ENCODE peak calls at places on chromosomes 4 and X, in seven cellular contexts. One of them, this sample, is unnamed.

GRCh38 chr4:12583286-12583685 is 900.9 kb downstream of the RAB28 start:
- DNase-seq in breast epithelium: no peak
- DNase-seq in A549: no peak
- DNase-seq in mammary epithelial cell: no peak
- DNase-seq in lower lobe of right lung: no peak
- DNase-seq in bronchial epithelial cell: no peak
- DNase-seq in tibial nerve: no peak
- DNase-seq in this sample: peak

GRCh38 chr4:88797725-88798124 is 100.1 kb upstream of the NAP1L5 start:
- DNase-seq in breast epithelium: no peak
- DNase-seq in A549: no peak
- DNase-seq in mammary epithelial cell: no peak
- DNase-seq in lower lobe of right lung: no peak
- DNase-seq in bronchial epithelial cell: no peak
- DNase-seq in tibial nerve: no peak
- DNase-seq in this sample: no peak

GRCh38 chr4:15011166-15011565 is 8.9 kb downstream of the CPEB2 start:
- DNase-seq in breast epithelium: no peak
- DNase-seq in A549: no peak
- DNase-seq in mammary epithelial cell: no peak
- DNase-seq in lower lobe of right lung: no peak
- DNase-seq in bronchial epithelial cell: no peak
- DNase-seq in tibial nerve: no peak
- DNase-seq in this sample: no peak

GRCh38 chr4:40178672-40179071 is 18.2 kb upstream of the RHOH start:
- DNase-seq in breast epithelium: no peak
- DNase-seq in A549: no peak
- DNase-seq in mammary epithelial cell: no peak
- DNase-seq in lower lobe of right lung: no peak
- DNase-seq in bronchial epithelial cell: peak
- DNase-seq in tibial nerve: no peak
- DNase-seq in this sample: peak

GRCh38 chrX:50188859-50189258 is 11.9 kb downstream of the AKAP4 start:
- DNase-seq in breast epithelium: no peak
- DNase-seq in A549: no peak
- DNase-seq in mammary epithelial cell: no peak
- DNase-seq in lower lobe of right lung: no peak
- DNase-seq in bronchial epithelial cell: no peak
- DNase-seq in tibial nerve: no peak
- DNase-seq in this sample: no peak

GRCh38 chr4:55545133-55545532 is 1.6 kb downstream of the CLOCK start:
- DNase-seq in breast epithelium: no peak
- DNase-seq in A549: no peak
- DNase-seq in mammary epithelial cell: peak
- DNase-seq in lower lobe of right lung: no peak
- DNase-seq in bronchial epithelial cell: peak
- DNase-seq in tibial nerve: no peak
- DNase-seq in this sample: peak

GRCh38 chrX:124736553-124737240 is 390.3 kb downstream of the SH2D1A start:
- DNase-seq in breast epithelium: no peak
- DNase-seq in A549: no peak
- DNase-seq in mammary epithelial cell: no peak
- DNase-seq in lower lobe of right lung: no peak
- DNase-seq in bronchial epithelial cell: no peak
- DNase-seq in tibial nerve: no peak
- DNase-seq in this sample: no peak

GRCh38 chrX:109199726-109200125 is 282.2 kb downstream of the GUCY2F start:
- DNase-seq in breast epithelium: no peak
- DNase-seq in A549: no peak
- DNase-seq in mammary epithelial cell: peak
- DNase-seq in lower lobe of right lung: no peak
- DNase-seq in bronchial epithelial cell: peak
- DNase-seq in tibial nerve: no peak
- DNase-seq in this sample: peak

GRCh38 chr4:145635630-145636029 is 16.4 kb downstream of the MMAA start:
- DNase-seq in breast epithelium: no peak
- DNase-seq in A549: no peak
- DNase-seq in mammary epithelial cell: no peak
- DNase-seq in lower lobe of right lung: no peak
- DNase-seq in bronchial epithelial cell: no peak
- DNase-seq in tibial nerve: no peak
- DNase-seq in this sample: no peak

GRCh38 chr4:1222036-1222789 is 26.7 kb downstream of the CTBP1 start:
- DNase-seq in breast epithelium: no peak
- DNase-seq in A549: no peak
- DNase-seq in mammary epithelial cell: no peak
- DNase-seq in lower lobe of right lung: no peak
- DNase-seq in bronchial epithelial cell: no peak
- DNase-seq in tibial nerve: no peak
- DNase-seq in this sample: no peak

GRCh38 chrX:149074429-149074828 is 430.7 kb downstream of the IDS start:
- DNase-seq in breast epithelium: no peak
- DNase-seq in A549: no peak
- DNase-seq in mammary epithelial cell: no peak
- DNase-seq in lower lobe of right lung: no peak
- DNase-seq in bronchial epithelial cell: peak
- DNase-seq in tibial nerve: peak
- DNase-seq in this sample: peak

GRCh38 chrX:70960728-70961127 is 29.8 kb upstream of the SLC7A3 start:
- DNase-seq in breast epithelium: no peak
- DNase-seq in A549: no peak
- DNase-seq in mammary epithelial cell: no peak
- DNase-seq in lower lobe of right lung: no peak
- DNase-seq in bronchial epithelial cell: peak
- DNase-seq in tibial nerve: no peak
- DNase-seq in this sample: peak

GRCh38 chr4:77010841-77011354 is 61.3 kb downstream of the SEPTIN11 start:
- DNase-seq in breast epithelium: no peak
- DNase-seq in A549: no peak
- DNase-seq in mammary epithelial cell: peak
- DNase-seq in lower lobe of right lung: no peak
- DNase-seq in bronchial epithelial cell: peak
- DNase-seq in tibial nerve: no peak
- DNase-seq in this sample: no peak

GRCh38 chr4:184397516-184398163 is 76.7 kb downstream of the IRF2 start:
- DNase-seq in breast epithelium: no peak
- DNase-seq in A549: no peak
- DNase-seq in mammary epithelial cell: no peak
- DNase-seq in lower lobe of right lung: no peak
- DNase-seq in bronchial epithelial cell: no peak
- DNase-seq in tibial nerve: no peak
- DNase-seq in this sample: no peak

GRCh38 chr4:184398741-184399504 is 75.4 kb downstream of the IRF2 start:
- DNase-seq in breast epithelium: no peak
- DNase-seq in A549: no peak
- DNase-seq in mammary epithelial cell: no peak
- DNase-seq in lower lobe of right lung: no peak
- DNase-seq in bronchial epithelial cell: no peak
- DNase-seq in tibial nerve: no peak
- DNase-seq in this sample: no peak

GRCh38 chr4:184400891-184401290 is 73.5 kb downstream of the IRF2 start:
- DNase-seq in breast epithelium: no peak
- DNase-seq in A549: no peak
- DNase-seq in mammary epithelial cell: peak
- DNase-seq in lower lobe of right lung: no peak
- DNase-seq in bronchial epithelial cell: peak
- DNase-seq in tibial nerve: no peak
- DNase-seq in this sample: no peak

GRCh38 chr4:184400375-184400870 is 73.9 kb downstream of the IRF2 start:
- DNase-seq in breast epithelium: no peak
- DNase-seq in A549: no peak
- DNase-seq in mammary epithelial cell: peak
- DNase-seq in lower lobe of right lung: no peak
- DNase-seq in bronchial epithelial cell: peak
- DNase-seq in tibial nerve: peak
- DNase-seq in this sample: peak

DNA sequence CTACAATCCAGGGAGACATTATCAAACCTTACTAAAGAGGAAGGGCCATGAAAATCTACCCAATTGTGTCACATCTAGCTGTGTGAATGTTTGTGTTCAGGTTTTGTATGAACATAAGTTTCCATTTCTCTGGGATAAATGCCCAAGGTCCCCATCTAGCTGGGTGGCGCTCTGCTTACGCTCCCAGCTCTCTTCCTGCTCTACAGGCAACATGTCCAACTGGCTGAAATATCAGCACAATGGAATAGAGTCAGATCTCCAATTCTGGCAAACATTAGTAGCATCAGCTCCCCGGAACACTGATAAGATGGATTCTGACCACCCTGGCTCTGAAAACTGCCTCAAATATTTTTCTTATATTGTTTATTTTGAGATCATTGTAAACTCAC is 74.9 kb downstream of the IRF2 start:
- DNase-seq in breast epithelium: no peak
- DNase-seq in A549: no peak
- DNase-seq in mammary epithelial cell: no peak
- DNase-seq in lower lobe of right lung: no peak
- DNase-seq in bronchial epithelial cell: no peak
- DNase-seq in tibial nerve: no peak
- DNase-seq in this sample: peak
- H3K4me3 ChIP-seq in breast epithelium: no peak
- H3K4me3 ChIP-seq in A549: no peak
- H3K4me3 ChIP-seq in mammary epithelial cell: no peak
- H3K4me3 ChIP-seq in lower lobe of right lung: no peak
- H3K4me3 ChIP-seq in bronchial epithelial cell: no peak
- H3K4me3 ChIP-seq in tibial nerve: no peak
- H3K4me3 ChIP-seq in this sample: no peak

GRCh38 chr4:123127218-123127617 is 204.8 kb upstream of the NUDT6 start:
- DNase-seq in breast epithelium: no peak
- DNase-seq in A549: no peak
- DNase-seq in mammary epithelial cell: peak
- DNase-seq in lower lobe of right lung: no peak
- DNase-seq in bronchial epithelial cell: peak
- DNase-seq in tibial nerve: no peak
- DNase-seq in this sample: peak
- TF ChIP-seq CTCF in breast epithelium: no peak
- TF ChIP-seq CTCF in A549: peak
- TF ChIP-seq CTCF in mammary epithelial cell: peak
- TF ChIP-seq CTCF in lower lobe of right lung: peak
- TF ChIP-seq CTCF in bronchial epithelial cell: no peak
- TF ChIP-seq CTCF in tibial nerve: peak
- TF ChIP-seq CTCF in this sample: peak

GRCh38 chr4:48898733-48899431 is 7.7 kb downstream of the OCIAD2 start:
- DNase-seq in breast epithelium: no peak
- DNase-seq in A549: no peak
- DNase-seq in mammary epithelial cell: no peak
- DNase-seq in lower lobe of right lung: no peak
- DNase-seq in bronchial epithelial cell: peak
- DNase-seq in tibial nerve: no peak
- DNase-seq in this sample: no peak
- H3K4me3 ChIP-seq in breast epithelium: no peak
- H3K4me3 ChIP-seq in A549: no peak
- H3K4me3 ChIP-seq in mammary epithelial cell: no peak
- H3K4me3 ChIP-seq in lower lobe of right lung: no peak
- H3K4me3 ChIP-seq in bronchial epithelial cell: no peak
- H3K4me3 ChIP-seq in tibial nerve: no peak
- H3K4me3 ChIP-seq in this sample: no peak

GRCh38 chr4:124104101-124104500 is 608.4 kb downstream of the ANKRD50 start:
- DNase-seq in breast epithelium: no peak
- DNase-seq in A549: no peak
- DNase-seq in mammary epithelial cell: peak
- DNase-seq in lower lobe of right lung: no peak
- DNase-seq in bronchial epithelial cell: peak
- DNase-seq in tibial nerve: no peak
- DNase-seq in this sample: no peak
- TF ChIP-seq CTCF in breast epithelium: no peak
- TF ChIP-seq CTCF in A549: no peak
- TF ChIP-seq CTCF in mammary epithelial cell: no peak
- TF ChIP-seq CTCF in lower lobe of right lung: no peak
- TF ChIP-seq CTCF in bronchial epithelial cell: no peak
- TF ChIP-seq CTCF in tibial nerve: no peak
- TF ChIP-seq CTCF in this sample: no peak

GRCh38 chr4:159046683-159047082 is 56.2 kb upstream of the RAPGEF2 start:
- DNase-seq in breast epithelium: no peak
- DNase-seq in A549: no peak
- DNase-seq in mammary epithelial cell: no peak
- DNase-seq in lower lobe of right lung: no peak
- DNase-seq in bronchial epithelial cell: no peak
- DNase-seq in tibial nerve: no peak
- DNase-seq in this sample: peak

GRCh38 chr4:159048166-159048886 is 54.6 kb upstream of the RAPGEF2 start:
- DNase-seq in breast epithelium: peak
- DNase-seq in A549: peak
- DNase-seq in mammary epithelial cell: peak
- DNase-seq in lower lobe of right lung: peak
- DNase-seq in bronchial epithelial cell: peak
- DNase-seq in tibial nerve: peak
- DNase-seq in this sample: peak

GRCh38 chr4:159049780-159050375 is 53.0 kb upstream of the RAPGEF2 start:
- DNase-seq in breast epithelium: no peak
- DNase-seq in A549: no peak
- DNase-seq in mammary epithelial cell: no peak
- DNase-seq in lower lobe of right lung: no peak
- DNase-seq in bronchial epithelial cell: no peak
- DNase-seq in tibial nerve: no peak
- DNase-seq in this sample: no peak

GRCh38 chr4:159045321-159045720 is 57.6 kb upstream of the RAPGEF2 start:
- DNase-seq in breast epithelium: no peak
- DNase-seq in A549: no peak
- DNase-seq in mammary epithelial cell: no peak
- DNase-seq in lower lobe of right lung: no peak
- DNase-seq in bronchial epithelial cell: no peak
- DNase-seq in tibial nerve: no peak
- DNase-seq in this sample: no peak

GRCh38 chr4:159047478-159048165 is 55.3 kb upstream of the RAPGEF2 start:
- DNase-seq in breast epithelium: no peak
- DNase-seq in A549: peak
- DNase-seq in mammary epithelial cell: no peak
- DNase-seq in lower lobe of right lung: no peak
- DNase-seq in bronchial epithelial cell: peak
- DNase-seq in tibial nerve: no peak
- DNase-seq in this sample: peak
- H3K4me3 ChIP-seq in breast epithelium: peak
- H3K4me3 ChIP-seq in A549: no peak
- H3K4me3 ChIP-seq in mammary epithelial cell: no peak
- H3K4me3 ChIP-seq in lower lobe of right lung: peak
- H3K4me3 ChIP-seq in bronchial epithelial cell: no peak
- H3K4me3 ChIP-seq in tibial nerve: peak
- H3K4me3 ChIP-seq in this sample: no peak

DNA sequence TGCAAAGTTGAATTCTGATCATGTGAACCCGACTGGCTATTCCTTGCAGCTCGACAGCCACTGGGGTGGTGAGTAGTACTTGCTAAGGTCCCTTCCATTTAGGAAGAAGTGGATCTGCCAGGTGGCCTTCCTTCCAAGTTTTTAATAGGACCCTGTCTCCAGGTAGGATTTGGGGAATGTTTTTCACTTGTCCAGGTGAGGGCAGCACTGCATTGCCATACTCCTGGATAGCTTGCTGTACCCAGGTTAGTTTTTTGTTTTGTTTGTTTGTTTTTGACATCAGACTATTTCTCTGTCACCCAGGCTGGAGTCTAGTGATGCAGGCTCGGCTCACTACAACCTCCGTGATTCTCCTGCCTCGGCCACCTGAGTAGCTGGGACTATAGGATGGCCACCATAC is 29.8 kb downstream of the SAGE1 start:
- DNase-seq in breast epithelium: no peak
- DNase-seq in A549: peak
- DNase-seq in mammary epithelial cell: no peak
- DNase-seq in lower lobe of right lung: no peak
- DNase-seq in bronchial epithelial cell: peak
- DNase-seq in tibial nerve: no peak
- DNase-seq in this sample: no peak
- TF ChIP-seq CTCF in breast epithelium: no peak
- TF ChIP-seq CTCF in A549: peak
- TF ChIP-seq CTCF in mammary epithelial cell: peak
- TF ChIP-seq CTCF in lower lobe of right lung: no peak
- TF ChIP-seq CTCF in bronchial epithelial cell: peak
- TF ChIP-seq CTCF in tibial nerve: no peak
- TF ChIP-seq CTCF in this sample: no peak

This sample was measured in fibroblast of the aortic adventitia.